ENCODE peak calls at places on chromosomes 16 and 17, in four cellular contexts. G is GF-D8, O is Right ventricle myocardium inferior, U is kidney epithelial cell. C is an unnamed sample.

GRCh38 chr17:75151893-75152292 is 2.4 kb downstream of the JPT1 start:
- DNase-seq in G (no peak), O (no peak), U (no peak), C (peak; percentile 33)

GRCh38 chr17:58316260-58316960 is 12.2 kb downstream of the TSPOAP1 start:
- DNase-seq in G (no peak), O (no peak), U (no peak), C (no peak)

GRCh38 chr16:67329901-67330300 is 3.3 kb downstream of the LRRC36 start:
- DNase-seq in G (no peak), O (no peak), U (no peak), C (no peak)

GRCh38 chr17:73228748-73229236 is 32.9 kb downstream of the CPSF4L start:
- DNase-seq in G (peak; percentile 24), O (no peak), U (peak; percentile 21), C (peak; percentile 79)

GRCh38 chr17:64380985-64381384 is 9.7 kb downstream of the PECAM1 start:
- DNase-seq in G (no peak), O (no peak), U (no peak), C (no peak)

GRCh38 chr17:77882481-77883212 is 75.9 kb upstream of the TNRC6C start:
- DNase-seq in G (peak; percentile 18), O (peak; percentile 86), U (no peak), C (peak; percentile 93)

GRCh38 chr17:45782889-45783592 is 1.1 kb upstream of the CRHR1 start:
- DNase-seq in G (no peak), O (no peak), U (no peak), C (peak; percentile 53)

GRCh38 chr17:11404431-11404830 is 163.4 kb downstream of the SHISA6 start:
- DNase-seq in G (no peak), O (no peak), U (peak; percentile 83), C (peak; percentile 4)

GRCh38 chr17:31388770-31389672 is 2.5 kb upstream of the RAB11FIP4 start:
- DNase-seq in G (no peak), O (no peak), U (no peak), C (peak; percentile 50)

GRCh38 chr16:12716658-12717057 is 87.0 kb downstream of the CPPED1 start:
- DNase-seq in G (no peak), O (no peak), U (no peak), C (no peak)

C was measured in Daoy.